ENCODE peak calls at places on chromosomes 2 and 18, in ten cellular contexts. T, F, L, P, M, W, J, X, U and Z are unnamed samples.

GRCh38 chr18:54069729-54070128 is 154.7 kb downstream of the MBD2 start:
- DNase-seq in T (no peak), F (no peak), L (no peak), P (no peak), M (no peak), W (no peak), J (no peak), X (no peak), U (no peak), Z (no peak)

GRCh38 chr2:179302764-179303561 is 38.3 kb upstream of the SESTD1 start:
- DNase-seq in T (no peak), F (no peak), L (no peak), P (peak), M (no peak), W (no peak), J (no peak), X (no peak), U (no peak), Z (no peak)

GRCh38 chr2:197207106-197207505 is 103.5 kb downstream of the ANKRD44 start:
- DNase-seq in T (no peak), F (no peak), L (no peak), P (no peak), M (no peak), W (no peak), J (no peak), X (no peak), U (peak), Z (no peak)

GRCh38 chr2:45013229-45014015 is 4.2 kb upstream of the SIX2 start:
- DNase-seq in T (no peak), F (peak), L (no peak), P (peak), M (no peak), W (no peak), J (no peak), X (peak), U (no peak), Z (no peak)

GRCh38 chr2:24881623-24882022 is 38.4 kb downstream of the ADCY3 start:
- DNase-seq in T (no peak), F (no peak), L (no peak), P (no peak), M (no peak), W (no peak), J (no peak), X (no peak), U (no peak), Z (no peak)

GRCh38 chr2:134289225-134289624 is 35.4 kb downstream of the MGAT5 start:
- DNase-seq in T (no peak), F (no peak), L (no peak), P (no peak), M (no peak), W (no peak), J (no peak), X (no peak), U (no peak), Z (no peak)

GRCh38 chr2:25386662-25387478 is 45.1 kb upstream of the DNMT3A start:
- DNase-seq in T (no peak), F (no peak), L (no peak), P (no peak), M (no peak), W (no peak), J (no peak), X (peak), U (no peak), Z (no peak)

GRCh38 chr2:217900780-217901360 is 101.9 kb downstream of the TNS1 start:
- DNase-seq in T (no peak), F (no peak), L (no peak), P (no peak), M (peak), W (no peak), J (no peak), X (no peak), U (no peak), Z (no peak)

GRCh38 chr2:218230882-218231281 is 13.9 kb downstream of the ARPC2 start:
- DNase-seq in T (no peak), F (no peak), L (no peak), P (peak), M (no peak), W (no peak), J (peak), X (no peak), U (no peak), Z (peak)

GRCh38 chr2:96763511-96764252 is 3.0 kb downstream of the CNNM4 start:
- DNase-seq in T (no peak), F (peak), L (peak), P (peak), M (no peak), W (no peak), J (peak), X (peak), U (no peak), Z (peak)

GRCh38 chr2:109513749-109514588 is 99.8 kb downstream of the SEPTIN10 start:
- DNase-seq in T (peak), F (peak), L (peak), P (peak), M (no peak), W (no peak), J (peak), X (no peak), U (peak), Z (peak)

GRCh38 chr2:200147371-200147770 is 159.1 kb upstream of the SPATS2L start:
- DNase-seq in T (no peak), F (no peak), L (no peak), P (no peak), M (no peak), W (no peak), J (no peak), X (no peak), U (no peak), Z (no peak)

GRCh38 chr2:109171444-109172334 is 42.7 kb downstream of the SH3RF3 start:
- DNase-seq in T (no peak), F (no peak), L (no peak), P (peak), M (peak), W (no peak), J (peak), X (no peak), U (peak), Z (no peak)

DNA sequence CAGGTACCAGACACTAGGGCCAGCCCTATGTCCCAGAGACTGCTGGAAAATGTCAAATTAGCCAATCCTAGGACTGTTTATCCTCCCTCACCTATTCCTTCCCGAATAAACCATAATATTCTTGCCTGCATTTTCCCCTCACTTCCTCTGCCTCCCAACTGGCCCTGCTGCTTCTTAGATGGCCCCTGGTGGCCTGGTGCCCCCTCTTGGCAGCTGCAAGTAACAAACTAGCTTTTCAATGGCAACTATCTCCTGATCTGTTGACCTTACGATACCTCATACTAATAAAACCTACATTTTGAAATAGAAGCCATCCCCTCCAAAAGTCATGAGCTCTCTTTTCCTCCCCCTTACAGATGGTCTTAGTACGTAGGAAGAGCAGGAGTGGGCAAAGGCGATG is 132.0 kb downstream of the ALPK2 start:
- DNase-seq in T (no peak), F (no peak), L (no peak), P (no peak), M (no peak), W (no peak), J (no peak), X (peak), U (no peak), Z (no peak)
- TF ChIP-seq CTCF in T (peak), F (peak), L (peak), P (peak), M (no peak), W (peak), J (peak), X (peak), U (no peak), Z (no peak)

GRCh38 chr18:46624127-46624526 is 32.9 kb downstream of the LOXHD1 start:
- DNase-seq in T (no peak), F (no peak), L (no peak), P (peak), M (no peak), W (no peak), J (no peak), X (no peak), U (no peak), Z (no peak)
- TF ChIP-seq CTCF in T (no peak), F (no peak), L (no peak), P (no peak), M (no peak), W (no peak), J (no peak), X (no peak), U (no peak), Z (no peak)

GRCh38 chr2:73987109-73987947 is 2.6 kb downstream of the TET3 start:
- DNase-seq in T (no peak), F (no peak), L (no peak), P (peak), M (peak), W (peak), J (peak), X (peak), U (no peak), Z (peak)
- TF ChIP-seq CTCF in T (peak), F (peak), L (no peak), P (peak), M (peak), W (peak), J (peak), X (peak), U (peak), Z (peak)

DNA sequence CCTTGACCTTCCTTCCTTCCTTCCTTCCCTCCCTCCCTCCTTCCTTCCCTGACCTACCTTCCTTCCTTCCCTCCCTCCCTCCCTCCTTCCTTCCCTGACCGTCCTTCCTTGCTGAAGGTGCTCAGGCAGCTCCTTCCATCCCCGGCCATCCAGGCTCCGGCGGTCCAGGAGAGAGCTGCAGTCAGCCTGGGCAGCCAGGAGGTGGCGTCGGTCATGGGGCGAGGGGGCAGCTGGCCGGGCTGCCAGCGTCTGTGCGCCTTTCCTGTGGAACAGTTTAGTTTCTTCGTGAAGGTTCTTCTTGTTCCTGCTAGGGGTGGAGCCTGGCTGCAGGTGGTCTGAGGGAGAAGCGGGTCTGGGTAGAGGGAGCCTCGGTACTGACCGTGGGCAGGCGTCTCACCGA is 15.7 kb downstream of the GPR35 start:
- DNase-seq in T (no peak), F (no peak), L (peak), P (peak), M (no peak), W (no peak), J (peak), X (peak), U (peak), Z (no peak)
- TF ChIP-seq CTCF in T (no peak), F (peak), L (peak), P (peak), M (peak), W (peak), J (peak), X (peak), U (peak), Z (no peak)